ENCODE peak calls at places on chromosome 3, in six cellular contexts. U, V, S, C, Q and G are unnamed samples.

GRCh38 chr3:122803977-122804376 is 9.1 kb downstream of the SLC49A4 start:
- DNase-seq in S (no peak), C (no peak), U (no peak), V (no peak), Q (no peak), G (no peak)

GRCh38 chr3:15750143-15750542 is 47.6 kb downstream of the ANKRD28 start:
- DNase-seq in S (peak; percentile 66), C (no peak), U (no peak), V (no peak), Q (no peak), G (no peak)

GRCh38 chr3:192564611-192565010 is 162.7 kb downstream of the FGF12 start:
- DNase-seq in Q (no peak), C (no peak), S (no peak), V (no peak), U (peak; percentile 7), G (no peak)

GRCh38 chr3:159455741-159456181 is 532.9 kb upstream of the IL12A start:
- DNase-seq in C (no peak), U (no peak), S (peak; percentile 19), Q (no peak), V (no peak), G (no peak)

GRCh38 chr3:196486263-196486662 is 17.3 kb downstream of the RNF168 start:
- DNase-seq in Q (peak; percentile 8), S (no peak), C (no peak), U (peak; percentile 13), V (no peak), G (no peak)

GRCh38 chr3:10217359-10217758 is 30.9 kb upstream of the TATDN2 start:
- DNase-seq in S (no peak), V (no peak), U (no peak), C (no peak), Q (no peak), G (no peak)

GRCh38 chr3:42497009-42497731 is 5.3 kb upstream of the VIPR1 start:
- DNase-seq in S (peak; percentile 19), V (peak; percentile 80), U (peak; percentile 98), Q (peak; percentile 93), C (peak; percentile 51), G (peak; percentile 78)

GRCh38 chr3:114178770-114179368 is at the start of gene DRD3:
- DNase-seq in U (peak; percentile 80), S (peak; percentile 44), V (peak; percentile 62), C (peak; percentile 73), Q (peak; percentile 51), G (peak; percentile 63)

GRCh38 chr3:109387241-109387640 is 49.9 kb upstream of the DPPA4 start:
- DNase-seq in Q (no peak), C (no peak), U (no peak), V (no peak), S (no peak), G (no peak)

GRCh38 chr3:171994646-171995441 is 44.5 kb upstream of the FNDC3B start:
- DNase-seq in U (no peak), C (no peak), S (peak; percentile 95), Q (peak; percentile 94), V (no peak), G (no peak)

GRCh38 chr3:76470285-76470684 is 569.6 kb upstream of the ROBO2 start:
- DNase-seq in S (peak; percentile 95), C (no peak), V (no peak), Q (peak; percentile 77), U (peak; percentile 10), G (no peak)

GRCh38 chr3:117887896-117888295 is 1146.8 kb downstream of the IGSF11 start:
- DNase-seq in C (no peak), Q (peak; percentile 62), S (peak; percentile 67), V (no peak), U (no peak), G (no peak)

GRCh38 chr3:157079677-157080369 is 80.1 kb downstream of the CCNL1 start:
- DNase-seq in C (peak; percentile 57), V (no peak), Q (peak; percentile 17), S (no peak), U (no peak), G (no peak)

GRCh38 chr3:119679874-119680273 is 2.7 kb upstream of the COX17 start:
- DNase-seq in Q (no peak), U (peak; percentile 72), V (no peak), C (no peak), S (no peak), G (no peak)

GRCh38 chr3:12196684-12197083 is 38.0 kb upstream of the TIMP4 start:
- DNase-seq in Q (no peak), C (no peak), U (no peak), S (no peak), V (no peak), G (no peak)

GRCh38 chr3:12201813-12202212 is 43.1 kb upstream of the TIMP4 start:
- DNase-seq in C (no peak), U (no peak), Q (no peak), V (no peak), S (no peak), G (no peak)

GRCh38 chr3:12195231-12195630 is 36.5 kb upstream of the TIMP4 start:
- DNase-seq in Q (no peak), V (no peak), U (peak; percentile 75), S (peak; percentile 18), C (no peak), G (no peak)

GRCh38 chr3:12197475-12197874 is 38.8 kb upstream of the TIMP4 start:
- DNase-seq in C (no peak), U (no peak), V (no peak), Q (no peak), S (no peak), G (no peak)

DNA sequence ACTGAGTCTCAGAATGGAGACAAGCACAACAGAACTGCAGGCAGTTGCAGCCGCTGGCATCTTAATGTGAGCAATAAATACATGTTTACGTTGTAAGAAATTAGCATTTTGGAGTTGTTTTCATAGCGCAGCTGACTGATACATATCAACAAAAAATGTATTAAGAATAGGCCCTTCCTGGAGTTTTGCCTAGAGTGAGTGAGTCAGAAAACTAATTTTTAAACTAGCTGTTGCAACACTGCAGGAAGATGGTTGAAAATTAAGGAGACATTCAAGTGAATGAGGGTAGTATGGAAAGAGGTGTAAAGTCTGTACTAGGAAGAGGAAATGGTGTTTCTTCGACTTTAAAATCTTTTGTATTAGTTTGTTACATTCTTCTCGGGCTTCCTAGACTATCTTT is 39.6 kb upstream of the TIMP4 start:
- DNase-seq in U (no peak), C (no peak), Q (peak; percentile 46), S (peak; percentile 82), V (no peak), G (no peak)
- H2BK15ac ChIP-seq in U (no peak overlapping the region), C (no peak overlapping the region), Q (no peak overlapping the region), S (peak overlapping the region; percentile 22), V (no peak overlapping the region), G (no peak overlapping the region)

GRCh38 chr3:74470313-74470712 is 144.1 kb downstream of the CNTN3 start:
- DNase-seq in C (no peak), S (no peak), Q (no peak), U (no peak), V (no peak), G (no peak)
- H3K9ac ChIP-seq in C (no peak overlapping the region), S (no peak overlapping the region), Q (no peak overlapping the region), U (no peak overlapping the region), V (no peak overlapping the region), G (no peak overlapping the region)

GRCh38 chr3:58176827-58177489 is 33.8 kb downstream of the DNASE1L3 start:
- DNase-seq in C (no peak), Q (no peak), S (no peak), U (peak; percentile 45), V (peak; percentile 57), G (no peak)

GRCh38 chr3:58176185-58176530 is 34.6 kb downstream of the DNASE1L3 start:
- DNase-seq in U (no peak), S (no peak), C (no peak), Q (no peak), V (no peak), G (no peak)

GRCh38 chr3:58175098-58175428 is 35.7 kb downstream of the DNASE1L3 start:
- DNase-seq in C (no peak), U (no peak), S (no peak), V (no peak), Q (no peak), G (no peak)

GRCh38 chr3:58173670-58174472 is 36.9 kb downstream of the DNASE1L3 start:
- DNase-seq in U (peak; percentile 71), Q (no peak), C (no peak), S (no peak), V (peak; percentile 80), G (peak; percentile 81)

GRCh38 chr3:58175429-58176184 is 35.2 kb downstream of the DNASE1L3 start:
- DNase-seq in V (no peak), Q (peak; percentile 37), S (peak; percentile 46), U (peak; percentile 73), C (no peak), G (no peak)
- H3K27ac ChIP-seq in V (no peak overlapping the region), Q (no peak overlapping the region), S (no peak overlapping the region), U (peak overlapping the region; percentile 8), C (peak overlapping the region; percentile 4), G (peak overlapping the region; percentile 11)

GRCh38 chr3:127368186-127369032 is 80.6 kb upstream of the PRR20G start:
- DNase-seq in Q (no peak), V (no peak), U (peak; percentile 21), S (no peak), C (no peak), G (no peak)
- H2BK15ac ChIP-seq in Q (no peak overlapping the region), V (no peak overlapping the region), U (no peak overlapping the region), S (no peak overlapping the region), C (peak overlapping the region; percentile 4), G (no peak overlapping the region)